ENCODE peak calls at places on chromosomes 2 and 18, in nine cellular contexts. One of them, this sample, is unnamed.

GRCh38 chr18:28735731-28736130 is 558.8 kb upstream of the CDH2 start:
- DNase-seq in sigmoid colon: no peak
- DNase-seq in endothelial cell of umbilical vein: peak; percentile 59
- DNase-seq in HL-60: no peak
- DNase-seq in prostate gland: no peak
- DNase-seq in Panc1: no peak
- DNase-seq in GM23338: no peak
- DNase-seq in HCT116: no peak
- DNase-seq in HepG2: no peak
- DNase-seq in this sample: no peak

GRCh38 chr2:234496442-234496834 is 443 bp downstream of the ARL4C start:
- DNase-seq in sigmoid colon: no peak
- DNase-seq in HL-60: no peak
- DNase-seq in GM23338: no peak
- DNase-seq in HepG2: no peak
- DNase-seq in Panc1: no peak
- DNase-seq in prostate gland: peak; percentile 50
- DNase-seq in endothelial cell of umbilical vein: no peak
- DNase-seq in HCT116: no peak
- DNase-seq in this sample: no peak

GRCh38 chr2:31967790-31968189 is 43.0 kb downstream of the MEMO1 start:
- DNase-seq in GM23338: no peak
- DNase-seq in HepG2: no peak
- DNase-seq in sigmoid colon: no peak
- DNase-seq in Panc1: no peak
- DNase-seq in prostate gland: no peak
- DNase-seq in HL-60: no peak
- DNase-seq in HCT116: no peak
- DNase-seq in endothelial cell of umbilical vein: no peak
- DNase-seq in this sample: no peak

GRCh38 chr18:51520676-51521180 is 323.2 kb upstream of the MEX3C start:
- DNase-seq in Panc1: no peak
- DNase-seq in prostate gland: no peak
- DNase-seq in GM23338: no peak
- DNase-seq in sigmoid colon: no peak
- DNase-seq in HL-60: no peak
- DNase-seq in HepG2: no peak
- DNase-seq in endothelial cell of umbilical vein: no peak
- DNase-seq in HCT116: no peak
- DNase-seq in this sample: no peak

GRCh38 chr2:180015951-180016709 is 9.0 kb upstream of the CWC22 start:
- DNase-seq in HCT116: no peak
- DNase-seq in Panc1: no peak
- DNase-seq in prostate gland: no peak
- DNase-seq in sigmoid colon: no peak
- DNase-seq in endothelial cell of umbilical vein: no peak
- DNase-seq in HL-60: no peak
- DNase-seq in HepG2: no peak
- DNase-seq in GM23338: no peak
- DNase-seq in this sample: no peak

GRCh38 chr18:71105078-71105819 is 816.4 kb downstream of the SOCS6 start:
- DNase-seq in sigmoid colon: no peak
- DNase-seq in endothelial cell of umbilical vein: no peak
- DNase-seq in HL-60: no peak
- DNase-seq in HepG2: no peak
- DNase-seq in GM23338: no peak
- DNase-seq in Panc1: no peak
- DNase-seq in prostate gland: no peak
- DNase-seq in HCT116: no peak
- DNase-seq in this sample: no peak

GRCh38 chr18:35827275-35827929 is 145.1 kb upstream of the RMP24 start:
- DNase-seq in HCT116: no peak
- DNase-seq in HepG2: no peak
- DNase-seq in HL-60: no peak
- DNase-seq in sigmoid colon: no peak
- DNase-seq in GM23338: peak; percentile 97
- DNase-seq in prostate gland: no peak
- DNase-seq in endothelial cell of umbilical vein: no peak
- DNase-seq in Panc1: no peak
- DNase-seq in this sample: no peak

GRCh38 chr2:16383411-16383810 is 282.2 kb downstream of the CYRIA start:
- DNase-seq in HL-60: no peak
- DNase-seq in GM23338: no peak
- DNase-seq in endothelial cell of umbilical vein: no peak
- DNase-seq in Panc1: no peak
- DNase-seq in HCT116: no peak
- DNase-seq in sigmoid colon: no peak
- DNase-seq in HepG2: no peak
- DNase-seq in prostate gland: no peak
- DNase-seq in this sample: no peak

GRCh38 chr2:204282525-204282924 is 262.8 kb upstream of the PARD3B start:
- DNase-seq in GM23338: peak; percentile 76
- DNase-seq in sigmoid colon: no peak
- DNase-seq in Panc1: no peak
- DNase-seq in HepG2: peak; percentile 34
- DNase-seq in prostate gland: no peak
- DNase-seq in HCT116: no peak
- DNase-seq in endothelial cell of umbilical vein: no peak
- DNase-seq in HL-60: no peak
- DNase-seq in this sample: no peak

GRCh38 chr2:102703305-102703704 is 58.5 kb upstream of the TMEM182 start:
- DNase-seq in endothelial cell of umbilical vein: no peak
- DNase-seq in sigmoid colon: no peak
- DNase-seq in Panc1: no peak
- DNase-seq in HCT116: no peak
- DNase-seq in GM23338: no peak
- DNase-seq in HepG2: no peak
- DNase-seq in prostate gland: no peak
- DNase-seq in HL-60: no peak
- DNase-seq in this sample: no peak

GRCh38 chr2:231668981-231669380 is 39.3 kb upstream of the PTMA start:
- DNase-seq in HL-60: no peak
- DNase-seq in HCT116: no peak
- DNase-seq in GM23338: no peak
- DNase-seq in HepG2: no peak
- DNase-seq in sigmoid colon: no peak
- DNase-seq in prostate gland: no peak
- DNase-seq in Panc1: no peak
- DNase-seq in endothelial cell of umbilical vein: no peak
- DNase-seq in this sample: no peak

GRCh38 chr2:20650412-20650879 is 452 bp downstream of the HS1BP3 start:
- DNase-seq in endothelial cell of umbilical vein: peak; percentile 22
- DNase-seq in GM23338: peak; percentile 73
- DNase-seq in HepG2: no peak
- DNase-seq in prostate gland: no peak
- DNase-seq in sigmoid colon: no peak
- DNase-seq in Panc1: no peak
- DNase-seq in HCT116: no peak
- DNase-seq in HL-60: peak; percentile 38
- DNase-seq in this sample: no peak

GRCh38 chr2:158817596-158817995 is 22.5 kb downstream of the DAPL1 start:
- DNase-seq in HCT116: no peak
- DNase-seq in endothelial cell of umbilical vein: no peak
- DNase-seq in sigmoid colon: no peak
- DNase-seq in HepG2: no peak
- DNase-seq in Panc1: no peak
- DNase-seq in GM23338: no peak
- DNase-seq in prostate gland: no peak
- DNase-seq in HL-60: no peak
- DNase-seq in this sample: no peak

GRCh38 chr2:133884739-133885381 is 316.6 kb upstream of the NCKAP5 start:
- DNase-seq in GM23338: peak; percentile 11
- DNase-seq in prostate gland: no peak
- DNase-seq in sigmoid colon: no peak
- DNase-seq in HL-60: no peak
- DNase-seq in Panc1: no peak
- DNase-seq in HCT116: no peak
- DNase-seq in endothelial cell of umbilical vein: peak; percentile 32
- DNase-seq in HepG2: peak; percentile 14
- DNase-seq in this sample: no peak

GRCh38 chr2:10141736-10142639 is 19.4 kb downstream of the RRM2 start:
- DNase-seq in HL-60: no peak
- DNase-seq in Panc1: no peak
- DNase-seq in HepG2: no peak
- DNase-seq in GM23338: peak; percentile 74
- DNase-seq in endothelial cell of umbilical vein: no peak
- DNase-seq in prostate gland: peak; percentile 16
- DNase-seq in sigmoid colon: peak; percentile 57
- DNase-seq in HCT116: no peak
- DNase-seq in this sample: no peak

GRCh38 chr2:143939976-143940375 is 579.9 kb downstream of the ZEB2 start:
- DNase-seq in endothelial cell of umbilical vein: peak; percentile 21
- DNase-seq in sigmoid colon: no peak
- DNase-seq in HepG2: no peak
- DNase-seq in Panc1: no peak
- DNase-seq in prostate gland: no peak
- DNase-seq in HL-60: no peak
- DNase-seq in GM23338: peak; percentile 10
- DNase-seq in HCT116: no peak
- DNase-seq in this sample: no peak

DNA sequence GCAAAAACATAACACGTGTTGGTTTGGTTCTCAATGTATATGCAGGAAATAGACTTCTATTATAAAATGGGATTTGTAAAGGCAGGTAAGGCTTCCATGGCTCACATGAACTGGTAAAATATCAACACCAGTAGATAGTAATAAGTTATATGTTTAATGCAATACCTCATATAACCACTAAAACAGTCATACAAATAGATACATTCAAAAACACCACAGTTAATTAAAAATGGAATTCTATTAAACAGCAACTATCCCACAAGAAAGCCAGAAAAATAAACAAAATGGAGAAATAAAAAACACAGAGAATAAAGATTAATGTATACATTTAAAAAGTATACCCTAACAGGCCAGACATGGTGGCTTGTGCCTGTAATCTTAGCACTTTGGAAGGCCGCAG is 243.8 kb upstream of the LRATD1 start:
- DNase-seq in Panc1: no peak
- DNase-seq in HL-60: no peak
- DNase-seq in HCT116: no peak
- DNase-seq in prostate gland: no peak
- DNase-seq in endothelial cell of umbilical vein: no peak
- DNase-seq in sigmoid colon: no peak
- DNase-seq in HepG2: no peak
- DNase-seq in GM23338: no peak
- DNase-seq in this sample: no peak
- TF ChIP-seq CTCF in Panc1: no peak
- TF ChIP-seq CTCF in HL-60: no peak
- TF ChIP-seq CTCF in HCT116: no peak
- TF ChIP-seq CTCF in prostate gland: no peak
- TF ChIP-seq CTCF in endothelial cell of umbilical vein: no peak
- TF ChIP-seq CTCF in sigmoid colon: no peak
- TF ChIP-seq CTCF in HepG2: no peak
- TF ChIP-seq CTCF in GM23338: no peak
- TF ChIP-seq CTCF in this sample: no peak

DNA sequence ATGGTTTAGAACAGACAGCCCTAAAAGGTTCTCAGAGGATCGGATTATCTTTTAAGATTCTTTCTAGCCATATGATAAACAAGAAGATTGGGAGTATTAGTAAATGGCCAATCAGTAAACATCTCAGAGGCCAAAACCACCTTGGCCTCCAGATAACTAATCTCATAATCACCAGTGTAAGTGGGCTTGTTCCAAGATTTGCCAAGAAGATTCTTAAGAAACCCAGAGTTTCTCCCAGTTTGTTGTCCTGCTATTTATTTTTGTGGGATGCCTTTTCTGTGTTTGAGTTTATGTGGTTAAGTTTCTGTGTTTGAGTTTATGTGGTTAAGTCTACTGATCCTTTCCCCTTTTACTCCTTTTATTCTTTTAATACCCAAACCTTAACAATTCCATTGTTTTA is 314.8 kb upstream of the NRP2 start:
- DNase-seq in GM23338: no peak
- DNase-seq in HCT116: no peak
- DNase-seq in Panc1: no peak
- DNase-seq in endothelial cell of umbilical vein: no peak
- DNase-seq in HL-60: no peak
- DNase-seq in prostate gland: no peak
- DNase-seq in sigmoid colon: no peak
- DNase-seq in HepG2: no peak
- DNase-seq in this sample: no peak
- TF ChIP-seq POLR2AphosphoS5 in GM23338: no peak
- TF ChIP-seq POLR2AphosphoS5 in HCT116: no peak
- TF ChIP-seq POLR2AphosphoS5 in Panc1: no peak
- TF ChIP-seq POLR2AphosphoS5 in endothelial cell of umbilical vein: no peak
- TF ChIP-seq POLR2AphosphoS5 in HL-60: no peak
- TF ChIP-seq POLR2AphosphoS5 in prostate gland: no peak
- TF ChIP-seq POLR2AphosphoS5 in sigmoid colon: no peak
- TF ChIP-seq POLR2AphosphoS5 in HepG2: no peak
- TF ChIP-seq POLR2AphosphoS5 in this sample: no peak

DNA sequence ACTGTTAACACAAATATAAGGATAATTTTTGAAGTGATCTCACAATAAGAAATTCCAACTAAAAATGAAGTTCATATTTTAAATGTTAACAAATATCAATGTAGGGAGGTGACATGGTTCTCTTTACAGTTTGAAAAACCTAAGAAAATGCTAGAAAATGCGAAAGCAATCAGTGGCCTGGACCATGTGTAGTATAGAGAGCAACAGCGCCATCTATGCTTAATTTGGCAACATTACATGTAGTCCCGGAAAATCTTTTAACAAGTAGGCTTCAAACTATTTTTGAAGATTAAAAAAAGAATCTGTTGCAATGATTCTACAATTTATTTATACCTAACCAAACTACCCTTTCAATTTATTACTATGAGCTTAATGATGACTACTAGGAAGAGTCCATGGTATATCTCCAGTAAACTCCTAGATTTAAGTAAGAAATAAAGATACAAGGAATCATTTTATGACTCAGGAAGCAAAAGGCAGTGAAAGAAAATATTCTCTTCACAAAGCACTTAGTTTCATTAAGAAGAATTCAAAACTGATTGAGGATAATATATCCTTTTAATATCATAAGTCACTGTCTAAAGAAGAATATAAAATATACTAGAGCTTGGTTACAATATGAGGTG is 33.3 kb downstream of the NDUFA10 start:
- DNase-seq in HCT116: peak; percentile 27
- DNase-seq in HL-60: peak; percentile 40
- DNase-seq in Panc1: peak; percentile 12
- DNase-seq in sigmoid colon: no peak
- DNase-seq in prostate gland: peak; percentile 36
- DNase-seq in endothelial cell of umbilical vein: peak; percentile 64
- DNase-seq in GM23338: peak; percentile 78
- DNase-seq in HepG2: peak; percentile 48
- DNase-seq in this sample: no peak
- TF ChIP-seq CTCF in HCT116: peak; percentile 72
- TF ChIP-seq CTCF in HL-60: peak; percentile 47
- TF ChIP-seq CTCF in Panc1: peak; percentile 82
- TF ChIP-seq CTCF in sigmoid colon: peak; percentile 69
- TF ChIP-seq CTCF in prostate gland: peak; percentile 83
- TF ChIP-seq CTCF in endothelial cell of umbilical vein: peak; percentile 61
- TF ChIP-seq CTCF in GM23338: peak; percentile 75
- TF ChIP-seq CTCF in HepG2: peak; percentile 77
- TF ChIP-seq CTCF in this sample: peak; percentile 85

DNA sequence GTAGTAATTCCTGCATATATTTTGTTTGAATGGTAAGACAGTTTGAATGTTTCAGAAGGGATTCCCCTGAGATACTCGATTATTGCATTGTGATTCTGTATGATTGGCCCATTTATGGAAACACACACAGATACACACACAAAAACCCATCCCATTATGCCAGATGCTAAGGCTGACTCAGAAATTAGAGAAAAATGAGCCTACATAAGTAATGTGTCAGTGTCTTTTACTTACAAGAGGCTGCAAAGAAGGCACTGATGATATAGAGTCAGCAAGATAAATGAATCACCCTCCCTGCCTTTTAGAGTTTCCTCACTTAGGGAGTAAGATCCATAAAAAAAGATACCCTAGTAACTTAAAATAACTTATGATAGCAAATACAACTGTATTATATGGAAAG is 1481.1 kb upstream of the ACVR2A start:
- DNase-seq in endothelial cell of umbilical vein: no peak
- DNase-seq in prostate gland: no peak
- DNase-seq in HCT116: no peak
- DNase-seq in Panc1: no peak
- DNase-seq in sigmoid colon: no peak
- DNase-seq in GM23338: no peak
- DNase-seq in HepG2: no peak
- DNase-seq in HL-60: no peak
- DNase-seq in this sample: no peak
- TF ChIP-seq POLR2AphosphoS5 in endothelial cell of umbilical vein: no peak
- TF ChIP-seq POLR2AphosphoS5 in prostate gland: no peak
- TF ChIP-seq POLR2AphosphoS5 in HCT116: no peak
- TF ChIP-seq POLR2AphosphoS5 in Panc1: no peak
- TF ChIP-seq POLR2AphosphoS5 in sigmoid colon: no peak
- TF ChIP-seq POLR2AphosphoS5 in GM23338: no peak
- TF ChIP-seq POLR2AphosphoS5 in HepG2: no peak
- TF ChIP-seq POLR2AphosphoS5 in HL-60: no peak
- TF ChIP-seq POLR2AphosphoS5 in this sample: no peak